ENCODE peak calls at places on chromosomes 1 and 21, in four cellular contexts. L is AG10803, E is cardiac fibroblast, X is A549. Z is an unnamed sample.
A peak's percentile ranks its signal among the peaks of the same experiment; 100 is the strongest.

GRCh38 chr21:10430007-10430406 is 91.4 kb upstream of the TPTE start:
- DNase-seq in E (no peak), L (no peak), X (no peak), Z (no peak)

GRCh38 chr21:29265690-29266479 is 32.8 kb upstream of the BACH1 start:
- DNase-seq in L (no peak), E (peak; percentile 65), X (no peak), Z (no peak)

GRCh38 chr1:197521118-197521739 is 253.2 kb downstream of the CRB1 start:
- DNase-seq in E (peak; percentile 68), X (peak; percentile 26), L (peak; percentile 47), Z (no peak)

GRCh38 chr1:159753386-159753785 is 27.4 kb upstream of the DUSP23 start:
- DNase-seq in E (no peak), X (no peak), L (no peak), Z (no peak)

GRCh38 chr1:65164633-65165032 is 16.6 kb downstream of the AK4 start:
- DNase-seq in X (no peak), L (peak; percentile 39), E (peak; percentile 81), Z (no peak)

GRCh38 chr1:243984788-243985187 is 66.3 kb upstream of the ZBTB18 start:
- DNase-seq in L (no peak), E (no peak), X (no peak), Z (no peak)

GRCh38 chr1:241499910-241500309 is 19.6 kb downstream of the FH start:
- DNase-seq in E (peak; percentile 77), L (peak; percentile 55), X (peak; percentile 24), Z (no peak)

GRCh38 chr1:157106813-157107189 is 7.2 kb upstream of the ETV3L start:
- DNase-seq in E (no peak), X (no peak), L (no peak), Z (no peak)

GRCh38 chr1:95353185-95353584 is 119.2 kb downstream of the RWDD3 start:
- DNase-seq in L (no peak), E (no peak), X (no peak), Z (no peak)

GRCh38 chr1:215087603-215088002 is 5.1 kb downstream of the KCNK2 start:
- DNase-seq in E (no peak), L (no peak), X (no peak), Z (no peak)

GRCh38 chr1:248793592-248793991 is 32.1 kb downstream of the SH3BP5L start:
- DNase-seq in X (no peak), E (no peak), L (no peak), Z (no peak)

GRCh38 chr1:4830756-4831155 is 176.3 kb downstream of the AJAP1 start:
- DNase-seq in L (no peak), X (no peak), E (no peak), Z (no peak)

GRCh38 chr1:247212012-247212411 is 40.2 kb upstream of the ZNF124 start:
- DNase-seq in E (no peak), L (no peak), X (no peak), Z (no peak)

GRCh38 chr1:54273837-54274192 is 73.8 kb downstream of the MRPL37 start:
- DNase-seq in L (no peak), X (no peak), E (no peak), Z (peak; percentile 78)

GRCh38 chr1:180270767-180271639 is 40.9 kb downstream of the LHX4 start:
- DNase-seq in L (peak; percentile 49), X (no peak), E (peak; percentile 70), Z (no peak)

GRCh38 chr1:94553323-94553730 is 11.8 kb upstream of the F3 start:
- DNase-seq in L (no peak), X (no peak), E (no peak), Z (no peak)

GRCh38 chr1:54968581-54968980 is 11.8 kb upstream of the TMEM61 start:
- DNase-seq in X (no peak), E (no peak), L (peak; percentile 45), Z (peak; percentile 28)

GRCh38 chr1:160862151-160863061 is at the start of gene CD244:
- DNase-seq in E (no peak), L (no peak), X (no peak), Z (peak; percentile 24)

GRCh38 chr1:207948536-207949250 is 37.8 kb upstream of the CD34 start:
- DNase-seq in E (no peak), X (no peak), L (peak; percentile 73), Z (no peak)

GRCh38 chr21:31665397-31665796 is 5.9 kb downstream of the SOD1 start:
- DNase-seq in X (no peak), L (no peak), E (peak; percentile 15), Z (no peak)

GRCh38 chr1:155318082-155318481 is 2.6 kb upstream of the RUSC1 start:
- DNase-seq in E (no peak), L (no peak), X (no peak), Z (no peak)

GRCh38 chr1:179807691-179808485 is 64.8 kb downstream of the FAM163A start:
- DNase-seq in E (peak; percentile 95), X (no peak), L (peak; percentile 29), Z (no peak)

GRCh38 chr1:226948051-226948450 is 8.0 kb downstream of the COQ8A start:
- DNase-seq in L (no peak), E (no peak), X (no peak), Z (no peak)

GRCh38 chr1:226945858-226946245 is 5.8 kb downstream of the COQ8A start:
- DNase-seq in X (no peak), L (no peak), E (no peak), Z (peak; percentile 47)

GRCh38 chr1:226945106-226945857 is 5.2 kb downstream of the COQ8A start:
- DNase-seq in E (no peak), L (no peak), X (no peak), Z (peak; percentile 54)

GRCh38 chr1:226946841-226947240 is 6.7 kb downstream of the COQ8A start:
- DNase-seq in L (peak; percentile 11), E (peak; percentile 3), X (no peak), Z (no peak)

GRCh38 chr1:226946285-226946684 is 6.2 kb downstream of the COQ8A start:
- DNase-seq in X (no peak), E (no peak), L (no peak), Z (no peak)
- H3K4me3 ChIP-seq in X (no peak overlapping the region), E (no peak overlapping the region), L (no peak overlapping the region), Z (no peak overlapping the region)

DNA sequence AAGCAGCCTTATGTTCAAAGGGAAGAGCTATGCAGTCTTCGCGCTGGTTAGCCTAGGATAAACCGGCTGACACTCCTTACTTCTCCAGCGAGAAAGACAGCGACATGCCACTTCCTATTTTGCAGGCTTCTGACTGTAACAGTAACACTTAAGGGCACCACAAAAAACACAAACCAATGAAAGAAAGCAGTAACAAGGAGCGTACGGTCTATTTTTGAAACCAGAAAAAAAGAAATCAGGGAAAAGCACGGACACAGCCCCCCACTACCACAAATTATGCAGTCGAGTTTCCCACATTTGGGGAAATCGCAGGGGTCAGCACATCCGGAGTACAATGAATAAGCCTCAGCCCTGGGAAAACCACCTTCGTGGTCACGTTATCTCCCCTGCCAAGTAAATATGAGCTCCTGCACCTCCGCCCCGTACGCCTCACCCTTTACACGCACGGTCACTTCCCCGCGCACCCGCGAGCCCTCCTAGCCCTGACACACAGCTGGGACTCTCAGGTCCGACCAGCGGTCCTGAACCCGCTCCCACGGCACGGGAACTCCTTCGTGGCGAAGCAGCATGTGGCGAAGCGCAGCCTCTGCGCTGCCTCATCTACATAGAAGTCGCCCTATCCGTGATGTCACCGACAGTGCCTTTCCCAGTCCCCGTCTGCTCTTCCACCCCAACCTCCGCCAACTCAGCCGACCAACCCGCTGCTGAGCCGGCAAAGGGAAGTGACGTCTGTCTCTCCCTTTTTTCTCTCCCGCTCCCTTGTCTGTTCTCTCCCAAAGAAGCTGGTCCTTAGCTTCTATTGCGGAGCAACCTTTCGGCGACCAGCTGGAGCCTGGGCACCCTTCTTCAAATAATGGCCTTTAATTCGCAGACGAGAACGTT is 40.9 kb upstream of the PPIAL4F start:
- DNase-seq in E (peak; percentile 95), L (peak; percentile 83), X (peak; percentile 81), Z (peak; percentile 94)
- H3K4me3 ChIP-seq in E (peak overlapping the region; percentile 50), L (peak overlapping the region; percentile 64), X (peak overlapping the region; percentile 49), Z (peak overlapping the region; percentile 67)

DNA sequence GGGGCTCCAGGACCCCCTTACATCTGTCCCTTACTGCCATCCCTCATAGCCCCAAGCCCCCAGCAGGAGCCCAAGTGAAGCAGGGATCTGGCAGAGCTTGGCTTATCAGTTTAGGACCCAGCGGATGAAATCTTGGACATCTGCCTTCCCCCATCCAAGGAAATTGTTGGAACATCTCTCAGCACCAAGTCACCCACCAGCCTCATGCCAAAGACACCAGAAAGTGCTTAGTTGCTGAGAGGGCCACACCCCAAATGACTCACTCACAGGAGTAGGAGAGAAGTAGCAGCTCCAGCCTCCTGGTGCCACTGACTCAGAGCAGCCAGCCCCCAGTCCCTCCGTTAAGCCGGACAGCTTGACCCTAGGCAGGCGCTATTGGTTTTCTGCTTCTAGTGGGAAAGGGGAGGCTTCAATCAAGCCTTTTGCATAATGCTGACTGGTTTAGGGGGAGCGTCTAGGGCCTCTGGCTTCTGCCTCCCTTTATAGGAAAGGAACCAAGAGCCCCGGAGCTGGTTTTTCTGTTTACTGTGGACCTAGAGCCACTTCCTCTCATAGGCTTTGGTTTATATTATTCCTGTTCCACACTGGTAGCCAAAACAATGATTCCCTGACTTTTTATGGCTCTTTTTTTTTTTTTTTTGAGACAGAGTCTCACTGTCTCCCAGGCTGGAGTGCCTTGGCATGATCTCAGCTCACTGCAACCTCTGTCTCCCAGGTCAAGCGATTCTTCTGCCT is 114.2 kb upstream of the IPO9 start:
- DNase-seq in E (peak; percentile 100), L (peak; percentile 99), X (peak; percentile 98), Z (peak; percentile 94)
- H3K4me3 ChIP-seq in E (no peak overlapping the region), L (peak overlapping the region; percentile 8), X (peak overlapping the region; percentile 5), Z (peak overlapping the region; percentile 14)

GRCh38 chr1:205107327-205107726 is 14.5 kb downstream of the RBBP5 start:
- DNase-seq in E (no peak), X (no peak), L (no peak), Z (no peak)

GRCh38 chr1:205109269-205109668 is 12.5 kb downstream of the RBBP5 start:
- DNase-seq in L (no peak), X (no peak), E (no peak), Z (no peak)

GRCh38 chr1:205111354-205111753 is 10.4 kb downstream of the RBBP5 start:
- DNase-seq in X (no peak), E (no peak), L (no peak), Z (no peak)

GRCh38 chr1:205108464-205108863 is 13.3 kb downstream of the RBBP5 start:
- DNase-seq in X (no peak), E (no peak), L (peak; percentile 21), Z (no peak)

DNA sequence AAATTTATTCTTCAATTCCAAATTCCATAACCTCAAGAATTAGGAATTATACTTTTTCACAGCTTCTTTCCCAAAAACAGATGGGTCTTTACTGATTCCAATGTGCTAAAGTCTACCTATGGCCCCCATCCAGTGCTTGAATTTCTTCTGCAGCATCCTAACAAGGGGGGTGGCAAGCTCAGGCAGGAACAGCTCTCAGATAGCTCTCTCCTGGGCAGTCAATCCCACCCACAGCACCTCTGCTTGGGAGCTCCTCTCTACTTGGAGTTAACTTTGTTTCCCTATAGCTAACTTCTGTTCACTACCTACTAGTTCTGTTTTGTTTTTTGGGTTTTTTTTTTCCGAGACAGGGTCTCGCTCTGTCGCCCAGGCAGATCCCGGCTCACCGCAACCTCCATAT is 12.1 kb downstream of the RBBP5 start:
- DNase-seq in X (no peak), L (no peak), E (no peak), Z (no peak)
- H3K4me3 ChIP-seq in X (no peak overlapping the region), L (no peak overlapping the region), E (no peak overlapping the region), Z (no peak overlapping the region)

GRCh38 chr1:87336623-87337067 is 8.0 kb downstream of the LMO4 start:
- DNase-seq in E (no peak), L (no peak), X (no peak), Z (no peak)
- H3K4me3 ChIP-seq in E (no peak overlapping the region), L (peak overlapping the region; percentile 66), X (no peak overlapping the region), Z (no peak overlapping the region)